ENCODE peak calls at places on chromosomes 3 and 15, in eight cellular contexts. R, I, N, U, P, G, Q and J are unnamed samples.

GRCh38 chr15:31338318-31338878 is 11.8 kb downstream of the KLF13 start:
- ATAC-seq in R (no peak), U (peak; percentile 29), N (no peak), P (peak; percentile 6), Q (peak; percentile 1), G (peak; percentile 1), I (peak; percentile 11), J (peak; percentile 22)

GRCh38 chr3:111438283-111438682 is 103.7 kb upstream of the CD96 start:
- ATAC-seq in I (no peak), N (no peak), G (no peak), Q (no peak), R (no peak), P (no peak), U (no peak), J (no peak)

GRCh38 chr15:45868109-45868691 is 233.4 kb downstream of the SQOR start:
- ATAC-seq in P (peak; percentile 12), G (no peak), Q (no peak), N (no peak), U (no peak), R (no peak), I (no peak), J (no peak)

GRCh38 chr3:38281895-38282686 is at the start of gene SLC22A14:
- ATAC-seq in Q (no peak), R (peak; percentile 65), P (no peak), G (no peak), I (no peak), N (peak; percentile 86), U (no peak), J (no peak)

GRCh38 chr15:65791335-65792129 is 561 bp downstream of the DENND4A start:
- ATAC-seq in G (peak; percentile 24), U (peak; percentile 40), N (peak; percentile 75), P (peak; percentile 69), R (peak; percentile 60), I (peak; percentile 28), Q (no peak), J (peak; percentile 32)

GRCh38 chr3:143775401-143775970 is 72.8 kb downstream of the SLC9A9 start:
- ATAC-seq in R (peak; percentile 90), I (peak; percentile 74), N (peak; percentile 89), U (peak; percentile 71), Q (peak; percentile 83), P (peak; percentile 68), G (peak; percentile 82), J (peak; percentile 43)

GRCh38 chr15:77419050-77419835 is 661 bp downstream of the PEAK1 start:
- ATAC-seq in P (no peak), N (peak; percentile 25), I (peak; percentile 1), U (peak; percentile 0), G (peak; percentile 2), R (peak; percentile 15), Q (no peak), J (no peak)

GRCh38 chr3:4845882-4846281 is 133.4 kb upstream of the BHLHE40 start:
- ATAC-seq in I (peak; percentile 55), U (peak; percentile 50), Q (peak; percentile 67), N (no peak), R (no peak), P (peak; percentile 28), G (peak; percentile 58), J (no peak)

GRCh38 chr3:38616111-38616510 is 33.4 kb downstream of the SCN5A start:
- ATAC-seq in I (no peak), Q (no peak), U (peak; percentile 82), R (no peak), N (no peak), G (no peak), P (no peak), J (no peak)

GRCh38 chr3:72797773-72798543 is 50.3 kb downstream of the SHQ1 start:
- ATAC-seq in N (peak; percentile 87), I (no peak), R (no peak), G (no peak), P (no peak), U (peak; percentile 84), Q (no peak), J (no peak)

GRCh38 chr3:162629372-162629771 is 1132.8 kb downstream of the OTOL1 start:
- ATAC-seq in R (no peak), P (no peak), N (no peak), I (no peak), G (no peak), Q (no peak), U (no peak), J (no peak)

GRCh38 chr3:128725547-128725931 is 444 bp upstream of the RAB7A start:
- ATAC-seq in Q (no peak), G (no peak), R (no peak), P (no peak), N (no peak), U (no peak), I (no peak), J (no peak)

GRCh38 chr3:194273396-194274310 is 77.5 kb downstream of the CPN2 start:
- ATAC-seq in G (no peak), Q (no peak), I (no peak), R (no peak), N (no peak), P (no peak), U (no peak), J (no peak)

GRCh38 chr3:19825175-19825574 is 108.8 kb downstream of the EFHB start:
- ATAC-seq in I (no peak), P (no peak), G (no peak), Q (no peak), N (no peak), U (no peak), R (no peak), J (no peak)

GRCh38 chr3:111321786-111322185 is 220.2 kb upstream of the CD96 start:
- ATAC-seq in U (no peak), Q (no peak), G (no peak), N (no peak), R (peak; percentile 27), I (no peak), P (no peak), J (no peak)

GRCh38 chr15:73078722-73079121 is 26.5 kb downstream of the NEO1 start:
- ATAC-seq in I (no peak), P (peak; percentile 79), R (no peak), Q (no peak), U (no peak), N (no peak), G (no peak), J (no peak)

GRCh38 chr15:73996939-73997338 is 2.4 kb downstream of the PML start:
- ATAC-seq in P (no peak), R (no peak), Q (peak; percentile 3), I (peak; percentile 18), N (no peak), U (no peak), G (peak; percentile 2), J (no peak)

GRCh38 chr3:171446801-171447578 is 13.2 kb downstream of the TNIK start:
- ATAC-seq in G (peak; percentile 55), I (no peak), U (no peak), N (peak; percentile 91), P (no peak), R (peak; percentile 95), Q (no peak), J (no peak)

GRCh38 chr3:152622813-152623167 is 212.1 kb upstream of the P2RY1 start:
- ATAC-seq in U (no peak), G (no peak), P (no peak), R (no peak), Q (no peak), I (no peak), N (no peak), J (no peak)

GRCh38 chr3:34011171-34012101 is 213.0 kb downstream of the PDCD6IP start:
- ATAC-seq in I (no peak), P (no peak), R (peak; percentile 79), G (no peak), U (no peak), Q (no peak), N (peak; percentile 73), J (no peak)

GRCh38 chr15:48617619-48618018 is 27.9 kb downstream of the FBN1 start:
- ATAC-seq in U (peak; percentile 77), G (no peak), N (no peak), I (no peak), P (peak; percentile 73), Q (no peak), R (no peak), J (peak; percentile 83)

GRCh38 chr3:111979689-111980025 is 831 bp downstream of the ABHD10 start:
- ATAC-seq in G (peak; percentile 11), N (peak; percentile 37), I (peak; percentile 13), P (peak; percentile 3), Q (peak; percentile 19), R (no peak), U (no peak), J (no peak)

GRCh38 chr3:24519368-24520100 is 24.9 kb upstream of the THRB start:
- ATAC-seq in Q (no peak), R (no peak), N (peak; percentile 32), I (no peak), P (no peak), U (no peak), G (no peak), J (no peak)

GRCh38 chr15:58332676-58333400 is 99.0 kb upstream of the LIPC start:
- ATAC-seq in I (peak; percentile 21), U (no peak), Q (peak; percentile 28), P (peak; percentile 8), G (peak; percentile 64), N (peak; percentile 52), R (peak; percentile 39), J (no peak)

GRCh38 chr15:39114690-39115378 is 466.0 kb upstream of the THBS1 start:
- ATAC-seq in U (no peak), P (no peak), R (no peak), N (no peak), Q (no peak), I (no peak), G (no peak), J (no peak)

GRCh38 chr15:80250614-80251504 is 1.2 kb downstream of the CTXND1 start:
- ATAC-seq in I (no peak), R (no peak), Q (no peak), G (no peak), N (no peak), P (peak; percentile 43), U (no peak), J (no peak)

GRCh38 chr3:99325407-99325806 is 313.0 kb upstream of the COL8A1 start:
- ATAC-seq in P (no peak), Q (no peak), I (no peak), N (no peak), U (no peak), R (no peak), G (no peak), J (peak; percentile 50)

GRCh38 chr15:83446417-83446816 is 724 bp upstream of the SH3GL3 start:
- ATAC-seq in P (no peak), R (peak; percentile 3), Q (no peak), N (no peak), U (no peak), G (no peak), I (no peak), J (no peak)

GRCh38 chr3:71350998-71351397 is 232.5 kb downstream of the FOXP1 start:
- ATAC-seq in R (no peak), N (no peak), Q (no peak), G (no peak), U (no peak), P (no peak), I (no peak), J (no peak)

GRCh38 chr15:58518626-58519025 is 86.8 kb downstream of the LIPC start:
- ATAC-seq in U (no peak), N (no peak), I (peak; percentile 28), Q (peak; percentile 8), G (no peak), P (no peak), R (no peak), J (no peak)

GRCh38 chr3:126512026-126512425 is 5.5 kb downstream of the UROC1 start:
- ATAC-seq in I (no peak), R (no peak), U (peak; percentile 23), P (no peak), Q (no peak), N (no peak), G (no peak), J (no peak)

GRCh38 chr3:150497956-150498355 is 48.3 kb downstream of the SERP1 start:
- ATAC-seq in I (no peak), P (no peak), R (no peak), G (no peak), Q (no peak), N (peak; percentile 65), U (no peak), J (no peak)

GRCh38 chr3:70840106-70840870 is 527.9 kb upstream of the MDFIC2 start:
- ATAC-seq in N (no peak), G (peak; percentile 53), U (no peak), R (no peak), I (peak; percentile 12), Q (no peak), P (no peak), J (no peak)

GRCh38 chr3:100041328-100041749 is 73.0 kb downstream of the FILIP1L start:
- ATAC-seq in I (no peak), Q (no peak), N (no peak), G (no peak), R (no peak), P (peak; percentile 68), U (peak; percentile 66), J (peak; percentile 69)